ENCODE peak calls at places on chromosome 9, in eight cellular contexts. One of them, this sample, is unnamed.

GRCh38 chr9:137077758-137078693 is 709 bp downstream of the UAP1L1 start:
- DNase-seq in adrenal gland: no peak
- DNase-seq in CD4-positive, alpha-beta memory T cell: peak; percentile 24
- DNase-seq in tibial nerve: no peak
- DNase-seq in prostate gland: no peak
- DNase-seq in hepatocyte: no peak
- DNase-seq in K562: no peak
- DNase-seq in left lung: peak; percentile 84
- DNase-seq in this sample: peak; percentile 28

GRCh38 chr9:2602704-2603116 is 18.9 kb upstream of the VLDLR start:
- DNase-seq in CD4-positive, alpha-beta memory T cell: no peak
- DNase-seq in hepatocyte: peak; percentile 15
- DNase-seq in prostate gland: no peak
- DNase-seq in left lung: no peak
- DNase-seq in tibial nerve: no peak
- DNase-seq in adrenal gland: no peak
- DNase-seq in K562: no peak
- DNase-seq in this sample: no peak

GRCh38 chr9:93011114-93011513 is 47.4 kb upstream of the SUSD3 start:
- DNase-seq in hepatocyte: no peak
- DNase-seq in K562: no peak
- DNase-seq in adrenal gland: no peak
- DNase-seq in left lung: no peak
- DNase-seq in prostate gland: no peak
- DNase-seq in CD4-positive, alpha-beta memory T cell: no peak
- DNase-seq in tibial nerve: no peak
- DNase-seq in this sample: no peak

GRCh38 chr9:4386819-4387218 is 87.0 kb upstream of the GLIS3 start:
- DNase-seq in hepatocyte: no peak
- DNase-seq in prostate gland: no peak
- DNase-seq in left lung: no peak
- DNase-seq in tibial nerve: no peak
- DNase-seq in K562: no peak
- DNase-seq in CD4-positive, alpha-beta memory T cell: no peak
- DNase-seq in adrenal gland: no peak
- DNase-seq in this sample: no peak

GRCh38 chr9:20550326-20550725 is 72.0 kb downstream of the MLLT3 start:
- DNase-seq in hepatocyte: no peak
- DNase-seq in K562: no peak
- DNase-seq in adrenal gland: no peak
- DNase-seq in tibial nerve: no peak
- DNase-seq in CD4-positive, alpha-beta memory T cell: no peak
- DNase-seq in left lung: no peak
- DNase-seq in prostate gland: no peak
- DNase-seq in this sample: no peak

GRCh38 chr9:121201738-121202533 is at the start of gene RAB14:
- DNase-seq in adrenal gland: peak; percentile 100
- DNase-seq in left lung: peak; percentile 100
- DNase-seq in tibial nerve: peak; percentile 100
- DNase-seq in K562: peak; percentile 99
- DNase-seq in hepatocyte: peak; percentile 100
- DNase-seq in CD4-positive, alpha-beta memory T cell: peak; percentile 100
- DNase-seq in prostate gland: peak; percentile 99
- DNase-seq in this sample: peak; percentile 100

GRCh38 chr9:93664549-93665120 is 88.3 kb downstream of the PHF2 start:
- DNase-seq in left lung: peak; percentile 52
- DNase-seq in CD4-positive, alpha-beta memory T cell: no peak
- DNase-seq in K562: no peak
- DNase-seq in prostate gland: no peak
- DNase-seq in adrenal gland: peak; percentile 1
- DNase-seq in hepatocyte: no peak
- DNase-seq in tibial nerve: no peak
- DNase-seq in this sample: no peak

GRCh38 chr9:128310461-128310860 is 11.8 kb downstream of the TRUB2 start:
- DNase-seq in left lung: no peak
- DNase-seq in hepatocyte: no peak
- DNase-seq in tibial nerve: no peak
- DNase-seq in CD4-positive, alpha-beta memory T cell: no peak
- DNase-seq in adrenal gland: no peak
- DNase-seq in K562: no peak
- DNase-seq in prostate gland: no peak
- DNase-seq in this sample: no peak

GRCh38 chr9:75903785-75904360 is 13.4 kb downstream of the PCSK5 start:
- DNase-seq in hepatocyte: no peak
- DNase-seq in K562: no peak
- DNase-seq in tibial nerve: no peak
- DNase-seq in prostate gland: no peak
- DNase-seq in left lung: no peak
- DNase-seq in CD4-positive, alpha-beta memory T cell: no peak
- DNase-seq in adrenal gland: peak; percentile 72
- DNase-seq in this sample: no peak

GRCh38 chr9:114386361-114386885 is 1.4 kb downstream of the AKNA start:
- DNase-seq in adrenal gland: no peak
- DNase-seq in CD4-positive, alpha-beta memory T cell: no peak
- DNase-seq in hepatocyte: no peak
- DNase-seq in K562: no peak
- DNase-seq in tibial nerve: no peak
- DNase-seq in prostate gland: no peak
- DNase-seq in left lung: no peak
- DNase-seq in this sample: no peak

GRCh38 chr9:2053883-2054845 is 39.0 kb downstream of the SMARCA2 start:
- DNase-seq in hepatocyte: no peak
- DNase-seq in left lung: no peak
- DNase-seq in K562: no peak
- DNase-seq in prostate gland: no peak
- DNase-seq in tibial nerve: no peak
- DNase-seq in adrenal gland: no peak
- DNase-seq in CD4-positive, alpha-beta memory T cell: peak; percentile 88
- DNase-seq in this sample: peak; percentile 67

GRCh38 chr9:14380061-14380836 is 66.3 kb upstream of the NFIB start:
- DNase-seq in CD4-positive, alpha-beta memory T cell: no peak
- DNase-seq in left lung: no peak
- DNase-seq in prostate gland: no peak
- DNase-seq in tibial nerve: no peak
- DNase-seq in K562: no peak
- DNase-seq in hepatocyte: no peak
- DNase-seq in adrenal gland: no peak
- DNase-seq in this sample: no peak

GRCh38 chr9:5869315-5870019 is 21.2 kb upstream of the MLANA start:
- DNase-seq in hepatocyte: no peak
- DNase-seq in K562: peak; percentile 66
- DNase-seq in left lung: no peak
- DNase-seq in prostate gland: no peak
- DNase-seq in tibial nerve: no peak
- DNase-seq in CD4-positive, alpha-beta memory T cell: peak; percentile 24
- DNase-seq in adrenal gland: no peak
- DNase-seq in this sample: no peak

GRCh38 chr9:2291980-2292704 is 277.0 kb downstream of the SMARCA2 start:
- DNase-seq in adrenal gland: peak; percentile 36
- DNase-seq in K562: no peak
- DNase-seq in prostate gland: peak; percentile 53
- DNase-seq in hepatocyte: peak; percentile 35
- DNase-seq in CD4-positive, alpha-beta memory T cell: no peak
- DNase-seq in tibial nerve: no peak
- DNase-seq in left lung: no peak
- DNase-seq in this sample: no peak

GRCh38 chr9:136946893-136947891 is 2.1 kb downstream of the C8G start:
- DNase-seq in hepatocyte: no peak
- DNase-seq in K562: no peak
- DNase-seq in CD4-positive, alpha-beta memory T cell: no peak
- DNase-seq in adrenal gland: no peak
- DNase-seq in left lung: peak; percentile 74
- DNase-seq in prostate gland: no peak
- DNase-seq in tibial nerve: no peak
- DNase-seq in this sample: no peak

GRCh38 chr9:137494550-137495351 is 35.6 kb upstream of the NSMF start:
- DNase-seq in prostate gland: no peak
- DNase-seq in adrenal gland: no peak
- DNase-seq in tibial nerve: no peak
- DNase-seq in CD4-positive, alpha-beta memory T cell: no peak
- DNase-seq in left lung: peak; percentile 80
- DNase-seq in hepatocyte: no peak
- DNase-seq in K562: no peak
- DNase-seq in this sample: no peak

DNA sequence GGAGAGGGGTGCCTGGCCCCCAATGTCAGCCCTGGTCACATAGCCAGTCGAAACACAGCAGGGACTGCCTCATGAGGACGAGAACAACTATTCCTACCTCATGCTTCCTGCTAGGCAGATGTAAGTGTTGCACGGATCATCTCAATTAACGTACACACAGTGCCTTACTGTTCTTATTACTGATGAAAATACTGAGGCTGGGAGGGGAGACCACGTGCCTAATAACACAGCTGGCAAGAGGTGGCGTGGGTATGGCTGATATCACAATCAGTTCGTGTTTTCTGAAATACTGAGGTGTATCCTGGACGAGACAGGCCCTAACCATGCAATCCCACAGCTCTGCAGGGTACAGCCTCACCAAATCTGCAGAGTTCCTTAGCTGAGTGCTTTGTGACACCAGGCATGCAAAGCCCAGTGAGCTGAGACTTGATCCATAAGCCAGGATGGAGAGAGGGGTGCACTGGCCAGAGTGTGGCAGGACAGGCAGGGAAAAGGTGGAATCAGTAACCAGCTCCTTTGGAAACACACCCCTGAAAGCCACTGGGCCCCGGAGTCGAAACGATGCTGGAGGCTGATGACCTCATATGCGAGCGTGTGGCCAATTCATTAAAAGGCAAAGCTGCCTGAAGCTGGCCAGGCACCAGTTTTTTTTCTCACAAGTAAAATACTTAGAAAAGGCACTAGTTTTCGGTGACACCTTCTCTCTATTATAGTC is 64.0 kb downstream of the PRRT1B start:
- DNase-seq in tibial nerve: peak; percentile 51
- DNase-seq in adrenal gland: peak; percentile 64
- DNase-seq in prostate gland: no peak
- DNase-seq in left lung: peak; percentile 37
- DNase-seq in hepatocyte: peak; percentile 49
- DNase-seq in K562: no peak
- DNase-seq in CD4-positive, alpha-beta memory T cell: no peak
- DNase-seq in this sample: no peak
- H3K4me3 ChIP-seq in tibial nerve: no peak overlapping the region
- H3K4me3 ChIP-seq in adrenal gland: no peak overlapping the region
- H3K4me3 ChIP-seq in prostate gland: no peak overlapping the region
- H3K4me3 ChIP-seq in left lung: no peak overlapping the region
- H3K4me3 ChIP-seq in hepatocyte: no peak overlapping the region
- H3K4me3 ChIP-seq in K562: no peak overlapping the region
- H3K4me3 ChIP-seq in CD4-positive, alpha-beta memory T cell: no peak overlapping the region
- H3K4me3 ChIP-seq in this sample: no peak overlapping the region

GRCh38 chr9:87644659-87645058 is 81.3 kb upstream of the CTSL start:
- DNase-seq in prostate gland: no peak
- DNase-seq in left lung: no peak
- DNase-seq in tibial nerve: no peak
- DNase-seq in adrenal gland: no peak
- DNase-seq in hepatocyte: no peak
- DNase-seq in CD4-positive, alpha-beta memory T cell: no peak
- DNase-seq in K562: no peak
- DNase-seq in this sample: no peak

GRCh38 chr9:87648606-87649005 is 77.3 kb upstream of the CTSL start:
- DNase-seq in hepatocyte: no peak
- DNase-seq in left lung: no peak
- DNase-seq in K562: no peak
- DNase-seq in tibial nerve: no peak
- DNase-seq in CD4-positive, alpha-beta memory T cell: no peak
- DNase-seq in prostate gland: no peak
- DNase-seq in adrenal gland: no peak
- DNase-seq in this sample: no peak

GRCh38 chr9:87647114-87647513 is 78.8 kb upstream of the CTSL start:
- DNase-seq in left lung: no peak
- DNase-seq in prostate gland: no peak
- DNase-seq in adrenal gland: no peak
- DNase-seq in tibial nerve: no peak
- DNase-seq in hepatocyte: no peak
- DNase-seq in K562: no peak
- DNase-seq in CD4-positive, alpha-beta memory T cell: no peak
- DNase-seq in this sample: no peak

GRCh38 chr9:87643778-87644570 is 81.9 kb upstream of the CTSL start:
- DNase-seq in left lung: no peak
- DNase-seq in hepatocyte: no peak
- DNase-seq in K562: no peak
- DNase-seq in prostate gland: no peak
- DNase-seq in tibial nerve: no peak
- DNase-seq in CD4-positive, alpha-beta memory T cell: no peak
- DNase-seq in adrenal gland: no peak
- DNase-seq in this sample: no peak

DNA sequence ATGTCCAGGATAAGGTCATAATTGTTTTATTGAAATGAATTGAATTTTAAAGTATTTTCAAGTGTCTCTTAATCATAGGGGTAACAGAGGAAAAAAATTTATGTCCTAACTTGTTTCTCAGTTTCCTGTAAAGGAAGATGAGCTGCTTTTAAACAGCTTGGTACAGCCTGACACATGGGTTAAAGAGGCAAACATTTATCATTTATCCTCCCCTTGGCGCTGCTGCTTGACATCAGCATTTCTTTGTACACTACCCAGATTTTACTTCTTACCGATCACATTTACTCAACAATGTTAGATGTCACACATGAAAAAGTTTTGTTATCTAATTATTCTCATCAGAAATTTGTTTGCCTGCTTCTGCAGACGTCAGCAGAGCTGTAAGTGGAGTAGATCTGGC is 79.4 kb upstream of the CTSL start:
- DNase-seq in K562: no peak
- DNase-seq in left lung: no peak
- DNase-seq in prostate gland: no peak
- DNase-seq in tibial nerve: no peak
- DNase-seq in CD4-positive, alpha-beta memory T cell: no peak
- DNase-seq in adrenal gland: no peak
- DNase-seq in hepatocyte: no peak
- DNase-seq in this sample: no peak
- H3K4me3 ChIP-seq in K562: no peak overlapping the region
- H3K4me3 ChIP-seq in left lung: no peak overlapping the region
- H3K4me3 ChIP-seq in prostate gland: no peak overlapping the region
- H3K4me3 ChIP-seq in tibial nerve: no peak overlapping the region
- H3K4me3 ChIP-seq in CD4-positive, alpha-beta memory T cell: no peak overlapping the region
- H3K4me3 ChIP-seq in adrenal gland: no peak overlapping the region
- H3K4me3 ChIP-seq in hepatocyte: no peak overlapping the region
- H3K4me3 ChIP-seq in this sample: no peak overlapping the region

DNA sequence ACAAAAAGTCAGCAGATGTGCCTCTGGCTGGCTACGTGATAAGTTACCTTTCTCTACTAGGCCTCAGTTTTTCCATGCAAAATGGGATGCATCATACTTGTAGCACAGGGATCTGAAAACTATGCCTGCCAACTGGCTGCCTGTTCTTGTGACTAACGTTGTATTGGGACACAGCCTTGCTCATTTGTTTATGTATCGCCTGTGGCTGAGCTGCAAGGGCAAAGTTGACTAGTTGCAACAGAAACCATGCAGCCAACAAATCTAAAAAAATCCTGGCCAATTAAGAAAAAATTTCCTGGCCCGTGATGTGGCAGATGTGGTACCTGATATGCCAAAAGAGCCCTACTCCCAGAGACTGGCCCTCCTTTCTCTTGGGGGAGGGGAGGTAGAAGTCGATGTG is 131.3 kb downstream of the SEC61B start:
- DNase-seq in left lung: no peak
- DNase-seq in K562: no peak
- DNase-seq in prostate gland: no peak
- DNase-seq in hepatocyte: no peak
- DNase-seq in adrenal gland: peak; percentile 53
- DNase-seq in CD4-positive, alpha-beta memory T cell: no peak
- DNase-seq in tibial nerve: no peak
- DNase-seq in this sample: no peak
- H3K4me3 ChIP-seq in left lung: no peak overlapping the region
- H3K4me3 ChIP-seq in K562: no peak overlapping the region
- H3K4me3 ChIP-seq in prostate gland: no peak overlapping the region
- H3K4me3 ChIP-seq in hepatocyte: no peak overlapping the region
- H3K4me3 ChIP-seq in adrenal gland: no peak overlapping the region
- H3K4me3 ChIP-seq in CD4-positive, alpha-beta memory T cell: no peak overlapping the region
- H3K4me3 ChIP-seq in tibial nerve: no peak overlapping the region
- H3K4me3 ChIP-seq in this sample: no peak overlapping the region

GRCh38 chr9:118438805-118439204 is 734.6 kb downstream of the TLR4 start:
- DNase-seq in left lung: no peak
- DNase-seq in hepatocyte: peak; percentile 20
- DNase-seq in CD4-positive, alpha-beta memory T cell: no peak
- DNase-seq in prostate gland: no peak
- DNase-seq in K562: no peak
- DNase-seq in tibial nerve: no peak
- DNase-seq in adrenal gland: no peak
- DNase-seq in this sample: no peak
- H3K4me3 ChIP-seq in left lung: no peak overlapping the region
- H3K4me3 ChIP-seq in hepatocyte: no peak overlapping the region
- H3K4me3 ChIP-seq in CD4-positive, alpha-beta memory T cell: no peak overlapping the region
- H3K4me3 ChIP-seq in prostate gland: no peak overlapping the region
- H3K4me3 ChIP-seq in K562: no peak overlapping the region
- H3K4me3 ChIP-seq in tibial nerve: no peak overlapping the region
- H3K4me3 ChIP-seq in adrenal gland: no peak overlapping the region
- H3K4me3 ChIP-seq in this sample: no peak overlapping the region

This sample was measured in CD8-positive, alpha-beta T cell.